ENCODE peak calls at places on chromosomes 4 and X, in four cellular contexts. One of them, this sample, is unnamed.
A peak's percentile ranks its signal among the peaks of the same experiment; 100 is the strongest.

GRCh38 chrX:41381685-41382084 is 47.7 kb downstream of the DDX3X start:
- DNase-seq in mesendoderm: peak; percentile 61
- DNase-seq in trophoblast cell: peak; percentile 81
- DNase-seq in H1: no peak
- DNase-seq in this sample: peak; percentile 62

GRCh38 chr4:7763788-7764187 is 175.9 kb downstream of the AFAP1 start:
- DNase-seq in mesendoderm: peak; percentile 28
- DNase-seq in trophoblast cell: peak; percentile 53
- DNase-seq in H1: no peak
- DNase-seq in this sample: no peak

GRCh38 chr4:4480205-4480604 is 61.6 kb downstream of the STX18 start:
- DNase-seq in mesendoderm: peak; percentile 76
- DNase-seq in trophoblast cell: peak; percentile 65
- DNase-seq in H1: no peak
- DNase-seq in this sample: peak; percentile 46

GRCh38 chr4:10762541-10762940 is 78.0 kb upstream of the CLNK start:
- DNase-seq in H1: no peak
- DNase-seq in trophoblast cell: no peak
- DNase-seq in mesendoderm: peak; percentile 90
- DNase-seq in this sample: no peak

GRCh38 chr4:152942346-152942745 is 6.2 kb downstream of the FHDC1 start:
- DNase-seq in mesendoderm: no peak
- DNase-seq in H1: no peak
- DNase-seq in trophoblast cell: no peak
- DNase-seq in this sample: no peak

GRCh38 chr4:7939377-7940108 is at the start of gene AFAP1:
- DNase-seq in trophoblast cell: peak; percentile 93
- DNase-seq in H1: peak; percentile 97
- DNase-seq in mesendoderm: peak; percentile 94
- DNase-seq in this sample: peak; percentile 92

GRCh38 chr4:121358473-121358872 is 22.3 kb downstream of the QRFPR start:
- DNase-seq in mesendoderm: no peak
- DNase-seq in H1: no peak
- DNase-seq in trophoblast cell: no peak
- DNase-seq in this sample: no peak

GRCh38 chr4:87419578-87420249 is 2.7 kb upstream of the NUDT9 start:
- DNase-seq in mesendoderm: no peak
- DNase-seq in H1: no peak
- DNase-seq in trophoblast cell: no peak
- DNase-seq in this sample: no peak

GRCh38 chrX:28701222-28701621 is 114.0 kb downstream of the IL1RAPL1 start:
- DNase-seq in mesendoderm: no peak
- DNase-seq in trophoblast cell: no peak
- DNase-seq in H1: no peak
- DNase-seq in this sample: no peak

GRCh38 chrX:19747672-19748610 is 139.5 kb downstream of the SH3KBP1 start:
- DNase-seq in H1: no peak
- DNase-seq in trophoblast cell: no peak
- DNase-seq in mesendoderm: no peak
- DNase-seq in this sample: no peak

GRCh38 chrX:68699960-68700746 is 52.7 kb downstream of the STARD8 start:
- DNase-seq in H1: no peak
- DNase-seq in mesendoderm: no peak
- DNase-seq in trophoblast cell: no peak
- DNase-seq in this sample: no peak

GRCh38 chr4:80811413-80811812 is 219.1 kb upstream of the BMP3 start:
- DNase-seq in H1: no peak
- DNase-seq in mesendoderm: no peak
- DNase-seq in trophoblast cell: no peak
- DNase-seq in this sample: no peak

GRCh38 chrX:1659664-1660461 is 45.0 kb downstream of the ASMT start:
- DNase-seq in H1: no peak
- DNase-seq in mesendoderm: no peak
- DNase-seq in trophoblast cell: no peak
- DNase-seq in this sample: no peak

GRCh38 chr4:14151099-14151498 is 523.6 kb upstream of the BOD1L1 start:
- DNase-seq in H1: no peak
- DNase-seq in mesendoderm: no peak
- DNase-seq in trophoblast cell: no peak
- DNase-seq in this sample: no peak

GRCh38 chrX:109685656-109686078 is 47.4 kb downstream of the ACSL4 start:
- DNase-seq in trophoblast cell: no peak
- DNase-seq in H1: no peak
- DNase-seq in mesendoderm: no peak
- DNase-seq in this sample: no peak

GRCh38 chrX:116881961-116882360 is 419.2 kb upstream of the CT83 start:
- DNase-seq in mesendoderm: no peak
- DNase-seq in trophoblast cell: peak; percentile 3
- DNase-seq in H1: no peak
- DNase-seq in this sample: no peak

GRCh38 chr4:48654015-48654664 is 125.9 kb downstream of the FRYL start:
- DNase-seq in trophoblast cell: no peak
- DNase-seq in H1: no peak
- DNase-seq in mesendoderm: no peak
- DNase-seq in this sample: no peak

GRCh38 chr4:38803833-38804653 is 548 bp downstream of the TLR1 start:
- DNase-seq in mesendoderm: no peak
- DNase-seq in trophoblast cell: no peak
- DNase-seq in H1: no peak
- DNase-seq in this sample: no peak

GRCh38 chrX:68177542-68177941 is 255.8 kb downstream of the OPHN1 start:
- DNase-seq in mesendoderm: no peak
- DNase-seq in H1: no peak
- DNase-seq in trophoblast cell: no peak
- DNase-seq in this sample: no peak

GRCh38 chr4:180695851-180696250 is 1547.4 kb upstream of the TENM3 start:
- DNase-seq in trophoblast cell: no peak
- DNase-seq in mesendoderm: no peak
- DNase-seq in H1: no peak
- DNase-seq in this sample: no peak

GRCh38 chrX:154350429-154351182 is 23.8 kb downstream of the FLNA start:
- DNase-seq in trophoblast cell: no peak
- DNase-seq in H1: no peak
- DNase-seq in mesendoderm: peak; percentile 0
- DNase-seq in this sample: no peak

GRCh38 chr4:107304699-107305286 is 268.7 kb upstream of the DKK2 start:
- DNase-seq in H1: no peak
- DNase-seq in mesendoderm: no peak
- DNase-seq in trophoblast cell: no peak
- DNase-seq in this sample: no peak

GRCh38 chr4:142378179-142378578 is 467.9 kb downstream of the INPP4B start:
- DNase-seq in mesendoderm: no peak
- DNase-seq in H1: no peak
- DNase-seq in trophoblast cell: no peak
- DNase-seq in this sample: no peak

GRCh38 chr4:142377345-142378091 is 468.6 kb downstream of the INPP4B start:
- DNase-seq in trophoblast cell: peak; percentile 23
- DNase-seq in H1: no peak
- DNase-seq in mesendoderm: no peak
- DNase-seq in this sample: no peak

GRCh38 chr4:142373610-142374009 is 472.5 kb downstream of the INPP4B start:
- DNase-seq in mesendoderm: no peak
- DNase-seq in trophoblast cell: no peak
- DNase-seq in H1: no peak
- DNase-seq in this sample: no peak

GRCh38 chr4:142379277-142380051 is 466.6 kb downstream of the INPP4B start:
- DNase-seq in mesendoderm: peak; percentile 30
- DNase-seq in H1: peak; percentile 42
- DNase-seq in trophoblast cell: peak; percentile 93
- DNase-seq in this sample: no peak

DNA sequence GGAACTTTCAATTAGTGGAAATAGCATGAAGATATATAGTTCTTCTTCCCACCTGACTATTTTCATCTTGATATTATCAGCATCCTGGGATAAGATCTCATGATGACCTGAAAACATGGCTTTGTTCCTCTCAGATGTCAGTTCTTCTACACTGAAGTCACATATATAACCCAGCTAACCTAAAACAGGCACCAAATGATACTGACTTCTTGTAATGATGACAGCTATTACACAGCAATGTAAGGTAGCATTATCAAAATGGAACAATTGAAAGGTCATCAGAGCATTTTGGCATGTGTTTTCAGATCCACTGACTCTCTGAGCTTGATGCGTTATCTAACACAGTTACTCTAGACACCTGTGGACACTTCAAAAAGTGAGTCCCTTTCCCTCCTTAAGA is 469.9 kb downstream of the INPP4B start:
- DNase-seq in H1: no peak
- DNase-seq in trophoblast cell: no peak
- DNase-seq in mesendoderm: no peak
- DNase-seq in this sample: no peak
- H3K4me1 ChIP-seq in H1: no peaks in the 10 kb centered on the region
- H3K4me1 ChIP-seq in trophoblast cell: peaks cover 5% of the 10 kb centered on the region
- H3K4me1 ChIP-seq in mesendoderm: peaks cover 4% of the 10 kb centered on the region
- H3K4me1 ChIP-seq in this sample: no peaks in the 10 kb centered on the region

GRCh38 chr4:177127658-177128057 is 182.0 kb upstream of the NEIL3 start:
- DNase-seq in mesendoderm: no peak
- DNase-seq in H1: no peak
- DNase-seq in trophoblast cell: peak; percentile 28
- DNase-seq in this sample: no peak

GRCh38 chr4:177128306-177128705 is 181.4 kb upstream of the NEIL3 start:
- DNase-seq in trophoblast cell: peak; percentile 80
- DNase-seq in mesendoderm: no peak
- DNase-seq in H1: no peak
- DNase-seq in this sample: no peak

GRCh38 chr4:177123811-177124210 is 185.9 kb upstream of the NEIL3 start:
- DNase-seq in mesendoderm: no peak
- DNase-seq in trophoblast cell: no peak
- DNase-seq in H1: no peak
- DNase-seq in this sample: no peak

GRCh38 chr4:177124436-177124835 is 185.2 kb upstream of the NEIL3 start:
- DNase-seq in trophoblast cell: no peak
- DNase-seq in H1: no peak
- DNase-seq in mesendoderm: no peak
- DNase-seq in this sample: no peak

GRCh38 chr4:177125656-177126055 is 184.0 kb upstream of the NEIL3 start:
- DNase-seq in mesendoderm: no peak
- DNase-seq in H1: no peak
- DNase-seq in trophoblast cell: no peak
- DNase-seq in this sample: no peak
- H2BK5ac ChIP-seq in mesendoderm: no peak overlapping the region
- H2BK5ac ChIP-seq in H1: no peak overlapping the region
- H2BK5ac ChIP-seq in trophoblast cell: no peak overlapping the region
- H2BK5ac ChIP-seq in this sample: no peak overlapping the region

GRCh38 chr4:140721088-140721421 is 35.1 kb downstream of the TBC1D9 start:
- DNase-seq in trophoblast cell: no peak
- DNase-seq in H1: no peak
- DNase-seq in mesendoderm: no peak
- DNase-seq in this sample: no peak

GRCh38 chr4:140726776-140727500 is 29.2 kb downstream of the TBC1D9 start:
- DNase-seq in trophoblast cell: peak; percentile 60
- DNase-seq in H1: no peak
- DNase-seq in mesendoderm: peak; percentile 10
- DNase-seq in this sample: no peak

GRCh38 chr4:140725556-140725955 is 30.6 kb downstream of the TBC1D9 start:
- DNase-seq in mesendoderm: no peak
- DNase-seq in trophoblast cell: no peak
- DNase-seq in H1: no peak
- DNase-seq in this sample: no peak

GRCh38 chr4:140720387-140721087 is 35.6 kb downstream of the TBC1D9 start:
- DNase-seq in trophoblast cell: peak; percentile 70
- DNase-seq in H1: no peak
- DNase-seq in mesendoderm: no peak
- DNase-seq in this sample: no peak

GRCh38 chr4:140724780-140725179 is 31.4 kb downstream of the TBC1D9 start:
- DNase-seq in trophoblast cell: peak; percentile 94
- DNase-seq in H1: no peak
- DNase-seq in mesendoderm: no peak
- DNase-seq in this sample: no peak
- H3K79me2 ChIP-seq in trophoblast cell: peaks cover 6% of the 10 kb centered on the region
- H3K79me2 ChIP-seq in H1: no peaks in the 10 kb centered on the region
- H3K79me2 ChIP-seq in mesendoderm: no peaks in the 10 kb centered on the region
- H3K79me2 ChIP-seq in this sample: no peaks in the 10 kb centered on the region

GRCh38 chr4:158823461-158823873 is 54.6 kb downstream of the FNIP2 start:
- DNase-seq in trophoblast cell: peak; percentile 75
- DNase-seq in H1: no peak
- DNase-seq in mesendoderm: no peak
- DNase-seq in this sample: no peak

GRCh38 chr4:158821228-158822009 is 52.6 kb downstream of the FNIP2 start:
- DNase-seq in mesendoderm: no peak
- DNase-seq in trophoblast cell: peak; percentile 37
- DNase-seq in H1: no peak
- DNase-seq in this sample: no peak

GRCh38 chr4:158824425-158825274 is 55.8 kb downstream of the FNIP2 start:
- DNase-seq in mesendoderm: peak; percentile 60
- DNase-seq in trophoblast cell: peak; percentile 33
- DNase-seq in H1: no peak
- DNase-seq in this sample: no peak

GRCh38 chr4:158819942-158820786 is 51.3 kb downstream of the FNIP2 start:
- DNase-seq in mesendoderm: no peak
- DNase-seq in trophoblast cell: no peak
- DNase-seq in H1: no peak
- DNase-seq in this sample: no peak

GRCh38 chr4:158822348-158822747 is 53.5 kb downstream of the FNIP2 start:
- DNase-seq in mesendoderm: no peak
- DNase-seq in trophoblast cell: peak; percentile 76
- DNase-seq in H1: no peak
- DNase-seq in this sample: no peak
- H3K4me1 ChIP-seq in mesendoderm: peaks cover 19% of the 10 kb centered on the region
- H3K4me1 ChIP-seq in trophoblast cell: peaks cover 13% of the 10 kb centered on the region
- H3K4me1 ChIP-seq in H1: no peaks in the 10 kb centered on the region
- H3K4me1 ChIP-seq in this sample: no peaks in the 10 kb centered on the region

GRCh38 chr4:25320374-25321172 is 8.0 kb downstream of the ZCCHC4 start:
- DNase-seq in mesendoderm: no peak
- DNase-seq in H1: no peak
- DNase-seq in trophoblast cell: peak; percentile 21
- DNase-seq in this sample: no peak
- H2BK5ac ChIP-seq in mesendoderm: no peak overlapping the region
- H2BK5ac ChIP-seq in H1: no peak overlapping the region
- H2BK5ac ChIP-seq in trophoblast cell: no peak overlapping the region
- H2BK5ac ChIP-seq in this sample: no peak overlapping the region

GRCh38 chr4:139458543-139458942 is 4.6 kb downstream of the RAB33B start:
- DNase-seq in trophoblast cell: no peak
- DNase-seq in H1: no peak
- DNase-seq in mesendoderm: no peak
- DNase-seq in this sample: no peak
- H3K79me2 ChIP-seq in trophoblast cell: peaks cover 11% of the 10 kb centered on the region
- H3K79me2 ChIP-seq in H1: peaks cover 3% of the 10 kb centered on the region
- H3K79me2 ChIP-seq in mesendoderm: peaks cover 31% of the 10 kb centered on the region
- H3K79me2 ChIP-seq in this sample: peaks cover 27% of the 10 kb centered on the region

This sample was measured in H9.